ENCODE peak calls at places on chromosomes 2 and 18, in six cellular contexts. R, K, Q, W, T and M are unnamed samples.

GRCh38 chr2:42298132-42298531 is 62.9 kb downstream of the COX7A2L start:
- DNase-seq in R (no peak), K (no peak), Q (no peak), W (no peak), T (no peak), M (no peak)

GRCh38 chr2:242038928-242039341 is 169.4 kb downstream of the RTP5 start:
- DNase-seq in R (no peak), K (no peak), Q (no peak), W (no peak), T (peak; percentile 24), M (no peak)

GRCh38 chr2:169637620-169638019 is 53.5 kb downstream of the PPIG start:
- DNase-seq in R (no peak), K (peak; percentile 24), Q (no peak), W (no peak), T (no peak), M (no peak)

GRCh38 chr18:24342347-24342746 is 55.3 kb downstream of the OSBPL1A start:
- DNase-seq in R (no peak), K (no peak), Q (no peak), W (no peak), T (no peak), M (no peak)

GRCh38 chr2:232942831-232943230 is 70.2 kb downstream of the NGEF start:
- DNase-seq in R (no peak), K (no peak), Q (no peak), W (no peak), T (no peak), M (no peak)

GRCh38 chr2:58319481-58319880 is 78.4 kb upstream of the FANCL start:
- DNase-seq in R (no peak), K (no peak), Q (no peak), W (peak; percentile 12), T (no peak), M (no peak)

GRCh38 chr2:208142925-208143799 is 2.8 kb downstream of the CRYGB start:
- DNase-seq in R (no peak), K (peak; percentile 93), Q (no peak), W (peak; percentile 73), T (no peak), M (no peak)

GRCh38 chr2:240570531-240571313 is 2.4 kb downstream of the RNPEPL1 start:
- DNase-seq in R (peak; percentile 48), K (no peak), Q (peak; percentile 7), W (no peak), T (no peak), M (no peak)

GRCh38 chr2:148719195-148719749 is 74.7 kb downstream of the EPC2 start:
- DNase-seq in R (no peak), K (peak; percentile 44), Q (no peak), W (no peak), T (no peak), M (no peak)

GRCh38 chr18:58668897-58669296 is 2.4 kb upstream of the MALT1 start:
- DNase-seq in R (no peak), K (peak; percentile 79), Q (no peak), W (no peak), T (no peak), M (peak; percentile 35)

GRCh38 chr2:68390114-68390513 is 25.0 kb downstream of the PLEK start:
- DNase-seq in R (no peak), K (no peak), Q (no peak), W (no peak), T (no peak), M (no peak)

GRCh38 chr2:68390600-68390999 is 25.5 kb downstream of the PLEK start:
- DNase-seq in R (no peak), K (no peak), Q (no peak), W (no peak), T (no peak), M (no peak)

GRCh38 chr2:68387408-68388350 is 22.6 kb downstream of the PLEK start:
- DNase-seq in R (no peak), K (no peak), Q (no peak), W (no peak), T (no peak), M (no peak)

GRCh38 chr2:68388358-68388757 is 23.3 kb downstream of the PLEK start:
- DNase-seq in R (no peak), K (peak; percentile 15), Q (no peak), W (no peak), T (no peak), M (no peak)

GRCh38 chr2:68388772-68389171 is 23.7 kb downstream of the PLEK start:
- DNase-seq in R (no peak), K (no peak), Q (no peak), W (no peak), T (no peak), M (no peak)
- H3K4me1 ChIP-seq in R (peaks cover 2% of the 10 kb centered on the region), K (peaks cover 5% of the 10 kb centered on the region), Q (no peaks in the 10 kb centered on the region), W (no peaks in the 10 kb centered on the region), T (no peaks in the 10 kb centered on the region), M (no peaks in the 10 kb centered on the region)

GRCh38 chr2:127901339-127902072 is 15.8 kb upstream of the AMMECR1L start:
- DNase-seq in R (no peak), K (no peak), Q (peak; percentile 27), W (no peak), T (no peak), M (no peak)
- TF ChIP-seq POLR2AphosphoS5 in R (no peak), K (no peak), Q (no peak), W (no peak), T (no peak), M (no peak)

GRCh38 chr2:70529663-70530062 is 24.0 kb downstream of the TGFA start:
- DNase-seq in R (no peak), K (no peak), Q (no peak), W (no peak), T (no peak), M (no peak)

GRCh38 chr2:70528921-70529320 is 24.7 kb downstream of the TGFA start:
- DNase-seq in R (no peak), K (no peak), Q (no peak), W (no peak), T (no peak), M (no peak)

GRCh38 chr2:70534183-70534836 is 19.3 kb downstream of the TGFA start:
- DNase-seq in R (no peak), K (no peak), Q (no peak), W (no peak), T (no peak), M (no peak)

GRCh38 chr2:70532244-70532935 is 21.2 kb downstream of the TGFA start:
- DNase-seq in R (no peak), K (no peak), Q (no peak), W (no peak), T (no peak), M (no peak)

DNA sequence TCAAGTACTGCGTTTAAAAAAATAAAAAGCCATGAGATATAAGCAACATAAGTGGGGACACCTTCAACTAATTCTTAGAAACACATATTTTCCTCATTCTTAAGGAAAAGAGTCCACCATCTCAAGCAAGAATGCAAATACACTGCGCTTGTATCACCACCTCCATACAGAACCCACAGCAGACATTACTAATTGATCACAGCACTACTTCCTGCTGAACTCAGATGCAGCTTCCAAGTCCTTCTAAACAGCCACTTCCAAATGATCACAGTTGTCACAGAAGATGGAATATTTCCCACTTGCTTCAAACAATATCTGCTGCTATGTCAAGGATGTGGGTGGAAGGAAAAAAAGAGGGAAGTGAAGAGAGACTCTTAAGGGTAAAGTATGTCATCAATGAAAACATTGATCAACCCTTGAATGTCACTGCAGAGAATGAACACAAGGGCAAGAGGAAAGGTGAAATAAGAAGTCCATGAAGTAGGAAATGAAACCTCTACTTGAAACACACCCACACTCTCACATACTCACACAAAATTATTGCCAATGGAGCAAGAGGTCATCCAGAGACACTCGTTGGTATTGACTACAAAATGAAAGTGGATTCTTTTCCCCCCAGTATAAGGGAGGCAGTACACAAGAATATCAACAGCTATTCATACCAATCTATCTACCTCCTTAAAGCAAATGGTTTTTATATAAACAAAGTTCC is 22.1 kb downstream of the TGFA start:
- DNase-seq in R (no peak), K (no peak), Q (no peak), W (no peak), T (no peak), M (no peak)
- H3K4me1 ChIP-seq in R (no peaks in the 10 kb centered on the region), K (peaks cover 47% of the 10 kb centered on the region), Q (no peaks in the 10 kb centered on the region), W (no peaks in the 10 kb centered on the region), T (no peaks in the 10 kb centered on the region), M (no peaks in the 10 kb centered on the region)

DNA sequence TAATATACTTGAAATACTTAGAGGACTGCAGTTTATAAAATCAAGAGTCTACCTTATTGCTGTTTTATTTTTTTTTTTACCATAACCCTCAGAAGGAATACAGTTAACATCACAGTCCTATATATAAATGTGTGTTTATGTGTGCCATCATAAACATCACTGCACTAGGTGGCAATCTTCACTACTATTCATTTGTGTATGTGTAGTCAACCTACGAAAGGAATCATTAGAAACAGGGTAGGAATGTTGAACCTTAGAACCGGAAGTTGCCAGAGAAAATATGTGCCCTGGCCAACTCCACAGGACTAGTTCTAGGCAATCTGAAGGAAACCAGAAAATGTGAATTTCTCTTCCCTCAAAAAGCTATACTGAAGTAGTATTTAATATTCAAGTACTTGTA is 3.4 kb downstream of the GEN1 start:
- DNase-seq in R (no peak), K (peak; percentile 89), Q (peak; percentile 29), W (no peak), T (no peak), M (peak; percentile 83)
- TF ChIP-seq POLR2AphosphoS5 in R (no peak), K (peak; percentile 33), Q (no peak), W (no peak), T (no peak), M (no peak)

GRCh38 chr2:191679818-191680600 is 2.1 kb downstream of the NABP1 start:
- DNase-seq in R (no peak), K (no peak), Q (no peak), W (no peak), T (no peak), M (peak; percentile 64)
- H3K4me1 ChIP-seq in R (peaks cover 40% of the 10 kb centered on the region), K (peaks cover 39% of the 10 kb centered on the region), Q (peaks cover 4% of the 10 kb centered on the region), W (no peaks in the 10 kb centered on the region), T (no peaks in the 10 kb centered on the region), M (peaks cover 58% of the 10 kb centered on the region)

DNA sequence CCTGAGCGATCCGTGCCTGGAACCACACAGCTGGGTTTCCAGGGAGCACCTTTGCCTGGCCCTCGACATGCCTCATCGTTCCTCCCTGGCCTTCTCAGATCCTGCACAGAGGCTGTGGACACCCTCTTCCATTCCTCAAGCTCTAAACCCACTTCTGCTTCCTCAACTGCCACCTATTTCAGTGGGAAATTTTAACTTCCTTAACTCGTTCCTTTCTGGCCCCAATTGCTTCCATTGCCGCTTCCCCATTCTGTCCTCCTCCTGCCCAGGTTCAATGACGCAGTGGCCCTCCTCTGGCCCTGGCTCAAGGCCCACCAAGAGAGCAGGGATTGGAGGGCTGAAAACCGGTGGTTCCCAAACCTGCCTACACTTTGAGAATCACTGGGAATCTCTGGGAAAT is 4.8 kb upstream of the B3GNT7 start:
- DNase-seq in R (no peak), K (no peak), Q (no peak), W (no peak), T (no peak), M (no peak)
- TF ChIP-seq POLR2AphosphoS5 in R (no peak), K (no peak), Q (no peak), W (no peak), T (no peak), M (no peak)

GRCh38 chr2:27844821-27845255 is 45.3 kb downstream of the RBKS start:
- DNase-seq in R (no peak), K (no peak), Q (no peak), W (no peak), T (no peak), M (no peak)
- H3K4me1 ChIP-seq in R (peaks cover 3% of the 10 kb centered on the region), K (peaks cover 4% of the 10 kb centered on the region), Q (no peaks in the 10 kb centered on the region), W (no peaks in the 10 kb centered on the region), T (no peaks in the 10 kb centered on the region), M (no peaks in the 10 kb centered on the region)